ENCODE peak calls at places on chromosomes 4 and X, in nine cellular contexts. E is NCI-H1092 treated with DMSO at 0.1 percent for 48 hours; N is activated T-cell treated with anti-CD3 and anti-CD28 coated beads for 1 hour; G is activated CD8-positive, alpha-beta memory T cell treated with anti-CD3 and anti-CD28 coated beads for 1 hour; P is pons; D is iPS DF 6.9; M is lung; L is HCT116; T is substantia nigra. U is an unnamed sample.

GRCh38 chr4:7660640-7661039 is 225.9 kb upstream of the PSAPL1 start:
- DNase-seq in E (no peak), N (no peak), G (no peak), P (no peak), D (no peak), M (no peak), L (no peak), T (no peak), U (no peak)

GRCh38 chr4:85780664-85781063 is 305.7 kb downstream of the ARHGAP24 start:
- DNase-seq in E (no peak), N (no peak), G (no peak), P (no peak), D (no peak), M (no peak), L (no peak), T (no peak), U (no peak)

GRCh38 chr4:76526585-76526990 is 91.6 kb downstream of the SHROOM3 start:
- DNase-seq in E (no peak), N (no peak), G (no peak), P (no peak), D (no peak), M (peak; percentile 49), L (no peak), T (no peak), U (no peak)

GRCh38 chr4:118801895-118802575 is 33.9 kb downstream of the SEC24D start:
- DNase-seq in E (no peak), N (no peak), G (no peak), P (no peak), D (no peak), M (no peak), L (no peak), T (no peak), U (no peak)

GRCh38 chr4:1167244-1167949 is 5.0 kb downstream of the SPON2 start:
- DNase-seq in E (peak; percentile 85), N (peak; percentile 86), G (peak; percentile 82), P (peak; percentile 56), D (peak; percentile 86), M (peak; percentile 82), L (peak; percentile 94), T (peak; percentile 71), U (peak; percentile 89)

GRCh38 chr4:114474401-114474800 is 124.2 kb upstream of the UGT8 start:
- DNase-seq in E (no peak), N (no peak), G (no peak), P (no peak), D (no peak), M (no peak), L (no peak), T (no peak), U (no peak)

GRCh38 chr4:73740353-73740778 is at the start of gene CXCL8:
- DNase-seq in E (peak; percentile 69), N (no peak), G (no peak), P (peak; percentile 87), D (no peak), M (peak; percentile 72), L (peak; percentile 76), T (no peak), U (no peak)

GRCh38 chrX:74015379-74016019 is 288.5 kb upstream of the ZCCHC13 start:
- DNase-seq in E (peak; percentile 50), N (peak; percentile 43), G (peak; percentile 25), P (peak; percentile 62), D (peak; percentile 31), M (peak; percentile 78), L (peak; percentile 40), T (peak; percentile 20), U (peak; percentile 72)

GRCh38 chr4:165010991-165011390 is 20.8 kb upstream of the TRIM60 start:
- DNase-seq in E (no peak), N (no peak), G (no peak), P (no peak), D (no peak), M (no peak), L (no peak), T (no peak), U (no peak)

GRCh38 chrX:11970935-11971334 is 167.3 kb upstream of the FRMPD4 start:
- DNase-seq in E (no peak), N (no peak), G (no peak), P (no peak), D (no peak), M (no peak), L (no peak), T (no peak), U (no peak)

GRCh38 chr4:79982587-79983327 is 90.3 kb downstream of the ANTXR2 start:
- DNase-seq in E (no peak), N (no peak), G (no peak), P (no peak), D (no peak), M (no peak), L (no peak), T (no peak), U (no peak)

GRCh38 chr4:10285028-10285427 is 168.4 kb upstream of the WDR1 start:
- DNase-seq in E (no peak), N (no peak), G (no peak), P (no peak), D (no peak), M (no peak), L (no peak), T (no peak), U (no peak)

GRCh38 chrX:22310779-22311178 is 38.1 kb downstream of the CBLL2 start:
- DNase-seq in E (no peak), N (no peak), G (no peak), P (no peak), D (no peak), M (no peak), L (no peak), T (no peak), U (no peak)

GRCh38 chr4:106255195-106255594 is 60.8 kb downstream of the TBCK start:
- DNase-seq in E (no peak), N (no peak), G (no peak), P (no peak), D (no peak), M (no peak), L (no peak), T (no peak), U (no peak)